ENCODE peak calls at places on chromosome 1, in five cellular contexts. Z is globus pallidus, P is right lobe of liver, N is NCI-H1092, T is NCI-H2081. R is an unnamed sample.

GRCh38 chr1:231272880-231273279 is 31.9 kb downstream of the GNPAT start:
- DNase-seq in Z (no peak), P (no peak), N (no peak), T (no peak), R (no peak)

GRCh38 chr1:236176337-236177336 is 34.3 kb downstream of the GPR137B start:
- DNase-seq in Z (peak), P (no peak), N (no peak), T (no peak), R (no peak)

GRCh38 chr1:101290922-101291561 is 54.2 kb downstream of the S1PR1 start:
- DNase-seq in Z (no peak), P (no peak), N (no peak), T (no peak), R (no peak)

GRCh38 chr1:14924012-14924452 is 229.5 kb upstream of the TMEM51 start:
- DNase-seq in Z (peak), P (peak), N (no peak), T (no peak), R (no peak)

GRCh38 chr1:234975122-234975940 is 153.3 kb downstream of the TOMM20 start:
- DNase-seq in Z (no peak), P (peak), N (peak), T (peak), R (no peak)

GRCh38 chr1:19559641-19560040 is 74.3 kb upstream of the CAPZB start:
- DNase-seq in Z (no peak), P (no peak), N (no peak), T (no peak), R (no peak)

GRCh38 chr1:24704411-24705259 is 40.6 kb upstream of the CLIC4 start:
- DNase-seq in Z (peak), P (no peak), N (peak), T (peak), R (no peak)

GRCh38 chr1:15919316-15919715 is 56.6 kb downstream of the ZBTB17 start:
- DNase-seq in Z (no peak), P (no peak), N (no peak), T (no peak), R (peak)

GRCh38 chr1:42282867-42283583 is 52.0 kb downstream of the FOXJ3 start:
- DNase-seq in Z (no peak), P (no peak), N (no peak), T (no peak), R (no peak)

GRCh38 chr1:170010443-170010842 is 64.1 kb downstream of the KIFAP3 start:
- DNase-seq in Z (no peak), P (no peak), N (peak), T (no peak), R (no peak)

GRCh38 chr1:205739348-205740160 is 10.4 kb downstream of the NUCKS1 start:
- DNase-seq in Z (no peak), P (no peak), N (no peak), T (no peak), R (no peak)

GRCh38 chr1:169047074-169047473 is 59.4 kb upstream of the ATP1B1 start:
- DNase-seq in Z (no peak), P (no peak), N (no peak), T (no peak), R (no peak)

GRCh38 chr1:107647012-107647411 is 318.0 kb downstream of the VAV3 start:
- DNase-seq in Z (no peak), P (no peak), N (no peak), T (no peak), R (no peak)

GRCh38 chr1:61618193-61618592 is 106.7 kb downstream of the TM2D1 start:
- DNase-seq in Z (no peak), P (no peak), N (no peak), T (no peak), R (no peak)

GRCh38 chr1:112995890-112996289 is 39.9 kb upstream of the SLC16A1 start:
- DNase-seq in Z (no peak), P (no peak), N (no peak), T (no peak), R (no peak)

GRCh38 chr1:181139631-181140051 is 51.1 kb downstream of the IER5 start:
- DNase-seq in Z (no peak), P (no peak), N (no peak), T (no peak), R (peak)

GRCh38 chr1:228478326-228478725 is 8.9 kb upstream of the RNF187 start:
- DNase-seq in Z (no peak), P (no peak), N (no peak), T (no peak), R (no peak)

GRCh38 chr1:41935226-41935625 is 16.5 kb upstream of the HIVEP3 start:
- DNase-seq in Z (peak), P (no peak), N (no peak), T (no peak), R (no peak)

GRCh38 chr1:15948600-15949452 is 27.1 kb downstream of the ZBTB17 start:
- DNase-seq in Z (no peak), P (peak), N (no peak), T (no peak), R (no peak)

GRCh38 chr1:30407862-30408580 is 315.4 kb downstream of the MATN1 start:
- DNase-seq in Z (no peak), P (peak), N (no peak), T (no peak), R (peak)

GRCh38 chr1:152902676-152903075 is 5.7 kb upstream of the IVL start:
- DNase-seq in Z (no peak), P (no peak), N (no peak), T (no peak), R (no peak)

GRCh38 chr1:206833131-206833530 is 32.3 kb upstream of the IL20 start:
- DNase-seq in Z (peak), P (no peak), N (no peak), T (no peak), R (no peak)

GRCh38 chr1:68481041-68481440 is 15.8 kb downstream of the DEPDC1 start:
- DNase-seq in Z (no peak), P (no peak), N (no peak), T (no peak), R (no peak)

GRCh38 chr1:183034682-183035081 is 11.5 kb downstream of the LAMC1 start:
- DNase-seq in Z (no peak), P (no peak), N (no peak), T (no peak), R (no peak)

GRCh38 chr1:85366391-85366790 is 90.0 kb upstream of the BCL10 start:
- DNase-seq in Z (no peak), P (no peak), N (no peak), T (no peak), R (no peak)

GRCh38 chr1:184753608-184754478 is 815 bp downstream of the EDEM3 start:
- DNase-seq in Z (peak), P (peak), N (peak), T (no peak), R (peak)

GRCh38 chr1:222792744-222793143 is 22.1 kb upstream of the DISP1 start:
- DNase-seq in Z (no peak), P (no peak), N (no peak), T (peak), R (no peak)

GRCh38 chr1:3292051-3292722 is 162.3 kb upstream of the ARHGEF16 start:
- DNase-seq in Z (no peak), P (no peak), N (no peak), T (no peak), R (no peak)

GRCh38 chr1:16614361-16615252 is 1.2 kb upstream of the NBPF1 start:
- DNase-seq in Z (no peak), P (peak), N (no peak), T (no peak), R (peak)

GRCh38 chr1:232432313-232432712 is 197.6 kb downstream of the SIPA1L2 start:
- DNase-seq in Z (peak), P (no peak), N (peak), T (no peak), R (no peak)

GRCh38 chr1:247905181-247905580 is 9.8 kb downstream of the OR2W3 start:
- DNase-seq in Z (no peak), P (no peak), N (no peak), T (no peak), R (no peak)

R was measured in RWPE2.